ENCODE peak calls at places on chromosomes 1 and 21, in seven cellular contexts. E is gastrocnemius medialis, M is OCI-LY7, K is choroid plexus epithelial cell, G is PC-3, N is astrocyte of the spinal cord, T is fibroblast of the aortic adventitia. L is an unnamed sample.

GRCh38 chr1:235954306-235955283 is 87.9 kb upstream of the LYST start:
- DNase-seq in E (no peak), M (peak), K (no peak), G (no peak), N (no peak), T (no peak), L (no peak)

GRCh38 chr1:212290608-212291007 is 5.4 kb downstream of the PPP2R5A start:
- DNase-seq in E (no peak), M (no peak), K (peak), G (peak), N (no peak), T (peak), L (no peak)

GRCh38 chr1:20587639-20588017 is 1.3 kb upstream of the CDA start:
- DNase-seq in E (peak), M (no peak), K (peak), G (peak), N (peak), T (peak), L (no peak)

GRCh38 chr1:202221911-202222909 is 28.6 kb downstream of the LGR6 start:
- DNase-seq in E (no peak), M (no peak), K (no peak), G (peak), N (no peak), T (no peak), L (no peak)

GRCh38 chr1:208031932-208032320 is 121.0 kb upstream of the CD34 start:
- DNase-seq in E (no peak), M (no peak), K (no peak), G (no peak), N (no peak), T (no peak), L (no peak)

GRCh38 chr1:23368562-23369334 is 888 bp downstream of the ZNF436 start:
- DNase-seq in E (peak), M (peak), K (peak), G (peak), N (peak), T (peak), L (no peak)

GRCh38 chr1:181646723-181647122 is 163.4 kb downstream of the CACNA1E start:
- DNase-seq in E (no peak), M (no peak), K (no peak), G (no peak), N (no peak), T (no peak), L (no peak)

GRCh38 chr1:7491089-7491817 is 279.8 kb upstream of the VAMP3 start:
- DNase-seq in E (no peak), M (no peak), K (peak), G (peak), N (peak), T (peak), L (no peak)

DNA sequence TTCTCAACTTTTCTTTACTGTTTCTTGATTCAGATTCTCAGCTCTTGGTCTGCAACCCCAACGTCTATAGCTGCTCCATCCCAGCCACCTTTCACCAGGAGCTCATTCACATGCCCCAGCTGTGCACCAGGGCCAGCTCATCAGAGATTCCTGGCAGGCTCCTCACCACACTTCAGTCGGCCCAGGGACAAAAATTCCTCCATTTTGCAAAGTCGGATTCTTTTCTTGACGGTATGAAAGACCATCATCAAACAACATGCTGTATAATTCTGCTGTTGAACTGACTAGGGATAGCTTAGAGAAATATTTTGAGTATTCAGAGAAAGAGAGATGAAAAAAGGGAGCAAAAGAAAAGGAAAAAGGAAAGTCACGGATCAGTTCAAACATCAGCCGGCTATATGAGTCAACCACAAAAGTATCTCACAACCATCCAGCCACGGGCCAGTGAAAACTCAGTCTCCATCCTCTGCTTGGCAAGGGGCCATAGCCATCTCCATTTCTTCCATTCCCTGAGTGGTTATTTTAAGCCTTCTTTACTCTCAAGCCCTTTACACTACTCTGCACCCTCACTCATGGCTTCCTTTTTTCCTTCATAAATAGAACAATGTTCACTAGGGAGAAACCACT is 14.1 kb downstream of the DNASE2B start:
- DNase-seq in E (no peak), M (no peak), K (peak), G (no peak), N (peak), T (peak), L (peak)
- H3K4me3 ChIP-seq in E (no peak), M (no peak), K (peak), G (no peak), N (peak), T (no peak), L (no peak)

GRCh38 chr1:76266762-76267161 is 192.2 kb downstream of the ST6GALNAC3 start:
- DNase-seq in E (no peak), M (no peak), K (no peak), G (no peak), N (no peak), T (no peak), L (no peak)
- TF ChIP-seq CTCF in E (no peak), M (no peak), K (no peak), G (no peak), N (no peak), T (no peak), L (no peak)

GRCh38 chr1:165060285-165060793 is 296.2 kb downstream of the LMX1A start:
- DNase-seq in E (no peak), M (no peak), K (no peak), G (no peak), N (no peak), T (no peak), L (no peak)

GRCh38 chr1:165056914-165057313 is 299.6 kb downstream of the LMX1A start:
- DNase-seq in E (no peak), M (no peak), K (no peak), G (no peak), N (no peak), T (no peak), L (no peak)

GRCh38 chr1:165057956-165058355 is 298.6 kb downstream of the LMX1A start:
- DNase-seq in E (no peak), M (no peak), K (no peak), G (no peak), N (no peak), T (no peak), L (no peak)

GRCh38 chr1:165063181-165063955 is 293.1 kb downstream of the LMX1A start:
- DNase-seq in E (no peak), M (no peak), K (no peak), G (no peak), N (no peak), T (peak), L (no peak)

GRCh38 chr1:165062346-165062745 is 294.2 kb downstream of the LMX1A start:
- DNase-seq in E (no peak), M (no peak), K (no peak), G (no peak), N (no peak), T (no peak), L (no peak)
- H3K4me3 ChIP-seq in E (no peak), M (no peak), K (no peak), G (no peak), N (no peak), T (no peak), L (no peak)

DNA sequence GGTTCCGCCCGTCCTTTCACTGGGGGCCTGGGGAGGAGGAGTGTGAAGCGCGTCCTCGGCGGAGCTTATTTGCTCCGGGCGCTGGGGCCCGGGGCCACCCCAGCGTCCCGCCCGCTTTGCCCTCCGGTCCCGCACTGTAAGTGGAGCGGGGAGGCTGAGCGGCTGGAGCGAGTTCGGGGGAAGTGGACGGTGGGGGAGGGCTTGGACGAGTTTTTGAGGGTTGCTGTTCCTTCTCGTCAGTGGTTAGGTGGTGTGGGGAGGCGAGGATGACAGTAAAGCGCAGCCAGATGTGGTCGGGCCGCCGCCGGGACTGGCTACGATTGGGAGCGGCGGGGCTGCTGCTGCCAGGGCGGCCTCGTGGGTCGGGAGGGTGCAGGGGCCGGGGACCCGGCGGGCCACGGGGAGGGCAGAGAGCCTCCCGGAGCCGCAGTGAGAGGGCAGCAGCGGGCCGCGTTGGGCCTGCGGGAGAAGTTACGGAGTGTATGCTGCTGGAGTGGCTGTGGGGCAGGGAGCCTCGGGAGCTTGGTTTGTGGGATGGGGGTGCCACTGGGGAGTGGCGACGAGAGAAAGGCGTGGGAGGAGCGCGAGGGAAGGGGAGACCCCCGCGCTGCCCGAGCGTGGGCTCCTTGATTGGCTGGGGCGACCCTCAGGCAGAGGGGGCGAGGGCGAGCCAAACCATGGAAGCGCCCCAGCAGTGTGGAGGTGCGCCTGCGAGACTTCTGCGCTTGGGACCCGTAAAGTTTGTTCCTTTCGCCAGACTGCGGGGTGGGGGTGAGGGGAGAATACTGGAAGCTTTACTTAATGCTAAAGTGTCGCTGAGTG is 2.1 kb downstream of the ADGRL2 start:
- DNase-seq in E (peak), M (no peak), K (peak), G (no peak), N (peak), T (peak), L (no peak)
- TF ChIP-seq CTCF in E (no peak), M (no peak), K (peak), G (no peak), N (peak), T (peak), L (peak)

GRCh38 chr1:58950897-58951296 is 167.1 kb upstream of the JUN start:
- DNase-seq in E (no peak), M (no peak), K (no peak), G (no peak), N (no peak), T (no peak), L (no peak)
- H3K4me3 ChIP-seq in E (no peak), M (no peak), K (no peak), G (no peak), N (no peak), T (no peak), L (no peak)

GRCh38 chr21:39169906-39170305 is 13.3 kb downstream of the PSMG1 start:
- DNase-seq in E (no peak), M (no peak), K (no peak), G (no peak), N (no peak), T (no peak), L (no peak)

GRCh38 chr21:39176312-39176711 is 6.9 kb downstream of the PSMG1 start:
- DNase-seq in E (no peak), M (no peak), K (no peak), G (no peak), N (no peak), T (no peak), L (no peak)

GRCh38 chr21:39173999-39174398 is 9.3 kb downstream of the PSMG1 start:
- DNase-seq in E (no peak), M (no peak), K (no peak), G (no peak), N (no peak), T (no peak), L (no peak)

GRCh38 chr21:39175665-39176064 is 7.6 kb downstream of the PSMG1 start:
- DNase-seq in E (no peak), M (no peak), K (no peak), G (no peak), N (no peak), T (no peak), L (no peak)

GRCh38 chr21:39175154-39175553 is 8.1 kb downstream of the PSMG1 start:
- DNase-seq in E (no peak), M (peak), K (peak), G (peak), N (peak), T (peak), L (no peak)
- TF ChIP-seq CTCF in E (peak), M (peak), K (peak), G (peak), N (peak), T (peak), L (peak)

GRCh38 chr1:29878501-29878900 is 642.2 kb downstream of the PTPRU start:
- DNase-seq in E (no peak), M (no peak), K (no peak), G (no peak), N (no peak), T (no peak), L (no peak)

GRCh38 chr1:29879217-29879616 is 642.9 kb downstream of the PTPRU start:
- DNase-seq in E (no peak), M (no peak), K (no peak), G (no peak), N (no peak), T (no peak), L (no peak)

GRCh38 chr1:29883986-29884385 is 647.7 kb downstream of the PTPRU start:
- DNase-seq in E (no peak), M (no peak), K (no peak), G (no peak), N (no peak), T (no peak), L (no peak)

GRCh38 chr1:29884740-29885139 is 648.4 kb downstream of the PTPRU start:
- DNase-seq in E (no peak), M (no peak), K (no peak), G (no peak), N (no peak), T (no peak), L (no peak)

DNA sequence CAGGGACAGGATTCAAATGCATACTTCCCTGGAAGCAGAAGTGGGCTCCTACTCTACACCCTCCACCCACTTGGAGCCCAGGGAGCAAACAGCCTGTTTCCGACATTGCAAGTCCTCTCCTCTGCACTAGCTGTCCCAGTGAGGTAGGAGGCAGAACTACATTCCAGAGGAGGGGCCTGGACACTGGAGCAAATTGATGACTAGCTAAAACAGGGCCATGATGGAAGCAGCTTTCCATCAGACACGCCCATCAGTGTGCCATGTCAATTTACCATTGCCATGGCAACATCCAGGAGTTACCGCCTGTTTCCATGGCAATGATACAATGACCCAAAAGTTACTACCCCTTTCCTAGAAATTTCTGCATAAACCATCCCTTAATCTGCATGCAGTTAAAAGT is 647.0 kb downstream of the PTPRU start:
- DNase-seq in E (no peak), M (no peak), K (no peak), G (no peak), N (no peak), T (no peak), L (no peak)
- H3K4me3 ChIP-seq in E (no peak), M (no peak), K (no peak), G (no peak), N (no peak), T (no peak), L (no peak)